ENCODE peak calls at places on chromosomes 1 and 21, in four cellular contexts. P is sigmoid colon, Z is left ventricle myocardium inferior, F is BE2C. U is an unnamed sample. For H3K36me3 and H3K27me3, the result is how much of the 10 kb centered on the place peaks cover.

GRCh38 chr1:13836631-13837030 is 136.6 kb downstream of the PRDM2 start:
- DNase-seq in P (no peak), Z (no peak), F (no peak), U (no peak)

GRCh38 chr1:171422489-171422888 is 62.8 kb upstream of the PRRC2C start:
- DNase-seq in P (no peak), Z (no peak), F (no peak), U (peak)

GRCh38 chr1:29688477-29689365 is 452.4 kb downstream of the PTPRU start:
- DNase-seq in P (peak), Z (no peak), F (no peak), U (peak)

GRCh38 chr1:224519874-224520273 is 85.3 kb upstream of the WDR26 start:
- DNase-seq in P (no peak), Z (no peak), F (no peak), U (no peak)

GRCh38 chr1:230359992-230360391 is 66.1 kb downstream of the PGBD5 start:
- DNase-seq in P (no peak), Z (no peak), F (no peak), U (peak)

GRCh38 chr1:187691439-187691838 is 862.7 kb downstream of the PLA2G4A start:
- DNase-seq in P (no peak), Z (no peak), F (no peak), U (no peak)

GRCh38 chr21:33896691-33897090 is 18.9 kb downstream of the ATP5PO start:
- DNase-seq in P (no peak), Z (no peak), F (no peak), U (no peak)

GRCh38 chr1:219876798-219877209 is 51.6 kb downstream of the SLC30A10 start:
- DNase-seq in P (no peak), Z (no peak), F (no peak), U (peak)

GRCh38 chr1:171742577-171742922 is 685 bp upstream of the VAMP4 start:
- DNase-seq in P (peak), Z (peak), F (peak), U (peak)

GRCh38 chr1:218865591-218865990 is 308.1 kb upstream of the LYPLAL1 start:
- DNase-seq in P (no peak), Z (no peak), F (no peak), U (no peak)

GRCh38 chr1:56032276-56032675 is 547.1 kb downstream of the PLPP3 start:
- DNase-seq in P (no peak), Z (no peak), F (no peak), U (no peak)

GRCh38 chr1:44059181-44059661 is 28.0 kb upstream of the SLC6A9 start:
- DNase-seq in P (no peak), Z (no peak), F (no peak), U (no peak)

GRCh38 chr1:77756052-77756754 is 3.4 kb downstream of the USP33 start:
- DNase-seq in P (no peak), Z (no peak), F (no peak), U (no peak)

GRCh38 chr1:180188103-180188506 is 33.4 kb downstream of the QSOX1 start:
- DNase-seq in P (no peak), Z (no peak), F (peak), U (peak)

GRCh38 chr1:10399487-10399917 is 638 bp downstream of the PGD start:
- DNase-seq in P (peak), Z (peak), F (no peak), U (peak)

GRCh38 chr1:110235839-110236682 is 25.9 kb downstream of the KCNC4 start:
- DNase-seq in P (no peak), Z (no peak), F (no peak), U (peak)

GRCh38 chr1:246151796-246152434 is 355.2 kb downstream of the SMYD3 start:
- DNase-seq in P (no peak), Z (no peak), F (no peak), U (no peak)

GRCh38 chr1:24929091-24929875 is 793 bp downstream of the RUNX3 start:
- DNase-seq in P (peak), Z (no peak), F (no peak), U (peak)

GRCh38 chr1:6421266-6421665 is 1.5 kb upstream of the HES2 start:
- DNase-seq in P (no peak), Z (no peak), F (no peak), U (no peak)

GRCh38 chr1:38005195-38006007 is at the start of gene FHL3:
- DNase-seq in P (peak), Z (peak), F (peak), U (peak)

GRCh38 chr21:45523411-45524101 is 18.7 kb downstream of the SLC19A1 start:
- DNase-seq in P (peak), Z (peak), F (peak), U (no peak)

GRCh38 chr1:72649974-72650373 is 367.6 kb upstream of the NEGR1 start:
- DNase-seq in P (no peak), Z (no peak), F (no peak), U (peak)

DNA sequence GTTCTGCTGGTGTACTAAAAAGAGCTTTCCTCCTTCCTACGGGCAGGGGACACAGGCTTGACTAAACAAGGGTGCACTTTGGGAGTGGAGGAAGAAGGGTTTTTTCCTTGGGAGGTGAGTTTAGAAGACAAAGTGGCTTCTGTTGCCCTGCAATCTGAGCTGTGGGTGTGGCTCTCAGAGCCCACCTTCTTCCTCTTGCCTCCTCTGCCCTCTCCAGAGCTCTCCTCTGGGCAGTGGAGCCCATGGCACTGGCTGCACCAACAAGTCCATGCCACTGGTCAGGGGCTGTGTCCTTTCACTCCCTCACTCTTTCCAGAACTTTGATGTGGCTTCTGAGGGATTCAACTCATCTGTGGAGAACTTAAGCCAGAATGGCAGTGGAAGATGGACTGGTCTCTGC is 25.6 kb upstream of the PSMB2 start:
- DNase-seq in P (no peak), Z (no peak), F (no peak), U (no peak)
- H3K36me3 ChIP-seq in P (under half), Z (under half), F (under half), U (under half)

GRCh38 chr1:108047085-108047484 is 82.1 kb upstream of the VAV3 start:
- DNase-seq in P (no peak), Z (no peak), F (no peak), U (no peak)

GRCh38 chr1:108048311-108049082 is 83.5 kb upstream of the VAV3 start:
- DNase-seq in P (no peak), Z (no peak), F (no peak), U (no peak)

GRCh38 chr1:108050134-108050533 is 85.2 kb upstream of the VAV3 start:
- DNase-seq in P (peak), Z (peak), F (no peak), U (peak)

GRCh38 chr1:108050911-108051624 is 86.1 kb upstream of the VAV3 start:
- DNase-seq in P (no peak), Z (no peak), F (no peak), U (no peak)

GRCh38 chr1:108049083-108049819 is 84.3 kb upstream of the VAV3 start:
- DNase-seq in P (peak), Z (peak), F (peak), U (peak)
- H3K4me3 ChIP-seq in P (no peak), Z (no peak), F (no peak), U (no peak)

GRCh38 chr1:50975436-50975835 is 5.4 kb downstream of the CDKN2C start:
- DNase-seq in P (no peak), Z (no peak), F (no peak), U (no peak)

GRCh38 chr1:50973875-50974617 is 4.0 kb downstream of the CDKN2C start:
- DNase-seq in P (no peak), Z (no peak), F (peak), U (peak)

GRCh38 chr1:50976111-50976889 is 6.3 kb downstream of the CDKN2C start:
- DNase-seq in P (no peak), Z (no peak), F (peak), U (peak)

GRCh38 chr1:50973255-50973654 is 3.2 kb downstream of the CDKN2C start:
- DNase-seq in P (no peak), Z (no peak), F (no peak), U (no peak)

DNA sequence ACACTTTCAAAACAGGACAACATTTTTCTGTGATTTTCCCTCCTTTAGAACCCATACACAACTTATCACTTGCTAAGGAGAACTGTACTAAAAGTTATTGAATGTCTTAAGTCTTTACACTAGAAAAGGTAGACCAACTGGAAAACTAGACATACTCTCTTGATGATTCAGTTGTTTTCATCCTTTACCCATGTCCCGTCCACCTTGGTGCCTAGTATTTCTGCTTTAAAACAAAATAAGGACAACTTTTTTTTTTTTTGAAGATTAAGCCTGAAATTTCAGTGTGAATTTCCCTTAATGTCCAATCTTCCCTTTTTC is 4.5 kb downstream of the CDKN2C start:
- DNase-seq in P (no peak), Z (no peak), F (no peak), U (no peak)
- H3K27me3 ChIP-seq in P (under half), Z (under half), F (under half), U (under half)

GRCh38 chr1:54724771-54725170 is 9.1 kb downstream of the TTC4 start:
- DNase-seq in P (no peak), Z (no peak), F (no peak), U (no peak)
- H3K36me3 ChIP-seq in P (under half), Z (half or more), F (under half), U (half or more)

GRCh38 chr21:31557421-31557955 is 102.0 kb upstream of the SOD1 start:
- DNase-seq in P (no peak), Z (no peak), F (peak), U (peak)
- H3K4me3 ChIP-seq in P (no peak), Z (peak), F (peak), U (no peak)

GRCh38 chr1:244159646-244160045 is 108.6 kb downstream of the ZBTB18 start:
- DNase-seq in P (no peak), Z (no peak), F (no peak), U (no peak)
- H3K27me3 ChIP-seq in P (under half), Z (under half), F (under half), U (under half)